ENCODE peak calls at places on chromosome 22, in four cellular contexts. X, F, V and H are unnamed samples.

GRCh38 chr22:20881231-20881630 is 22.4 kb downstream of the SNAP29 start:
- DNase-seq in X (no peak), F (no peak), V (no peak), H (no peak)

GRCh38 chr22:20219667-20220628 is 48.2 kb downstream of the RTN4R start:
- DNase-seq in X (no peak), F (no peak), V (no peak), H (no peak)

GRCh38 chr22:47486569-47487312 is 724.3 kb downstream of the TBC1D22A start:
- DNase-seq in X (peak), F (no peak), V (no peak), H (no peak)

GRCh38 chr22:50444663-50445062 is 30.2 kb downstream of the SBF1 start:
- DNase-seq in X (peak), F (no peak), V (no peak), H (no peak)

GRCh38 chr22:49433717-49434611 is 393.7 kb downstream of the BRD1 start:
- DNase-seq in X (no peak), F (no peak), V (no peak), H (no peak)

GRCh38 chr22:50621948-50622722 is 5.8 kb downstream of the ARSA start:
- DNase-seq in X (peak), F (no peak), V (no peak), H (no peak)

GRCh38 chr22:42641801-42642413 is 1.5 kb upstream of the ATP5MGL start:
- DNase-seq in X (no peak), F (no peak), V (no peak), H (no peak)

GRCh38 chr22:48536691-48537591 is 1290.7 kb downstream of the BRD1 start:
- DNase-seq in X (no peak), F (no peak), V (no peak), H (peak)

GRCh38 chr22:29291215-29291614 is 15.2 kb upstream of the GAS2L1 start:
- DNase-seq in X (no peak), F (no peak), V (no peak), H (no peak)

GRCh38 chr22:27879923-27880322 is 39.1 kb downstream of the PITPNB start:
- DNase-seq in X (no peak), F (no peak), V (peak), H (peak)

GRCh38 chr22:27086728-27087450 is 429.5 kb downstream of the MIAT start:
- DNase-seq in X (no peak), F (no peak), V (no peak), H (no peak)

GRCh38 chr22:39214383-39215069 is 30.3 kb downstream of the PDGFB start:
- DNase-seq in X (no peak), F (no peak), V (no peak), H (no peak)

GRCh38 chr22:48779211-48779643 is 1048.4 kb downstream of the BRD1 start:
- DNase-seq in X (no peak), F (no peak), V (no peak), H (no peak)

GRCh38 chr22:27952779-27953178 is 33.7 kb upstream of the PITPNB start:
- DNase-seq in X (no peak), F (no peak), V (no peak), H (no peak)

GRCh38 chr22:48254311-48254873 is 1491.9 kb downstream of the TBC1D22A start:
- DNase-seq in X (peak), F (no peak), V (no peak), H (peak)

GRCh38 chr22:35441489-35442100 is 41.7 kb downstream of the MCM5 start:
- DNase-seq in X (no peak), F (no peak), V (no peak), H (no peak)

GRCh38 chr22:29313126-29314071 is 2.1 kb downstream of the RASL10A start:
- DNase-seq in X (peak), F (no peak), V (no peak), H (no peak)

GRCh38 chr22:46596819-46597218 is 23.4 kb upstream of the GRAMD4 start:
- DNase-seq in X (peak), F (no peak), V (no peak), H (no peak)

GRCh38 chr22:47692811-47693210 is 930.4 kb downstream of the TBC1D22A start:
- DNase-seq in X (no peak), F (no peak), V (no peak), H (no peak)

GRCh38 chr22:45013138-45013537 is 3.3 kb upstream of the PHF21B start:
- DNase-seq in X (no peak), F (no peak), V (no peak), H (no peak)

GRCh38 chr22:47129902-47130301 is 367.5 kb downstream of the TBC1D22A start:
- DNase-seq in X (peak), F (no peak), V (no peak), H (no peak)

GRCh38 chr22:35619336-35620094 is 2.4 kb upstream of the MB start:
- DNase-seq in X (peak), F (no peak), V (no peak), H (no peak)

GRCh38 chr22:23527971-23528740 is 51.9 kb downstream of the IGLL1 start:
- DNase-seq in X (no peak), F (no peak), V (no peak), H (no peak)

GRCh38 chr22:35961480-35961902 is 67.1 kb downstream of the RBFOX2 start:
- DNase-seq in X (no peak), F (no peak), V (peak), H (peak)

GRCh38 chr22:29044657-29045176 is 16.9 kb downstream of the C22orf31 start:
- DNase-seq in X (no peak), F (no peak), V (peak), H (no peak)

GRCh38 chr22:47168900-47169800 is 406.7 kb downstream of the TBC1D22A start:
- DNase-seq in X (peak), F (no peak), V (peak), H (peak)

GRCh38 chr22:32396746-32397145 is 15.3 kb downstream of the RTCB start:
- DNase-seq in X (no peak), F (no peak), V (no peak), H (no peak)

GRCh38 chr22:31947296-31947695 is 3.0 kb downstream of the YWHAH start:
- DNase-seq in X (peak), F (no peak), V (no peak), H (peak)

GRCh38 chr22:18032455-18033101 is 8.2 kb upstream of the MICAL3 start:
- DNase-seq in X (no peak), F (no peak), V (peak), H (peak)

GRCh38 chr22:33823552-33823951 is 96.7 kb downstream of the LARGE1 start:
- DNase-seq in X (no peak), F (no peak), V (no peak), H (no peak)

GRCh38 chr22:49204599-49205214 is 623.0 kb downstream of the BRD1 start:
- DNase-seq in X (no peak), F (no peak), V (no peak), H (no peak)

GRCh38 chr22:50211147-50211546 is 10.3 kb downstream of the SELENOO start:
- DNase-seq in X (no peak), F (no peak), V (no peak), H (no peak)